ENCODE peak calls at places on chromosomes 11 and 22, in six cellular contexts. Y is Peyer's patch, M is right atrium auricular region, H is colonic mucosa, K is Panc1, B is upper lobe of left lung. J is an unnamed sample. For H3K27me3, the result is how much of the 10 kb centered on the place peaks cover.

GRCh38 chr11:299951-300735 is 817 bp upstream of the IFITM5 start:
- DNase-seq in Y (peak), M (no peak), H (no peak), K (no peak), B (peak), J (no peak)

GRCh38 chr11:88231894-88232482 is 56.7 kb upstream of the RAB38 start:
- DNase-seq in Y (no peak), M (no peak), H (no peak), K (peak), B (no peak), J (no peak)

GRCh38 chr22:38944653-38945052 is 12.8 kb upstream of the APOBEC3A start:
- DNase-seq in Y (no peak), M (no peak), H (no peak), K (no peak), B (no peak), J (no peak)

GRCh38 chr11:2582436-2582931 is 117.3 kb downstream of the KCNQ1OT1 start:
- DNase-seq in Y (peak), M (no peak), H (no peak), K (no peak), B (peak), J (no peak)

GRCh38 chr11:64150481-64151239 is 15.3 kb downstream of the MACROD1 start:
- DNase-seq in Y (no peak), M (no peak), H (no peak), K (no peak), B (peak), J (no peak)

GRCh38 chr22:36737776-36738175 is 34.2 kb upstream of the CACNG2 start:
- DNase-seq in Y (peak), M (peak), H (peak), K (no peak), B (peak), J (no peak)

GRCh38 chr22:49298834-49299750 is 528.6 kb downstream of the BRD1 start:
- DNase-seq in Y (peak), M (peak), H (no peak), K (no peak), B (no peak), J (no peak)

GRCh38 chr11:45921561-45922424 is 663 bp upstream of the LARGE2 start:
- DNase-seq in Y (peak), M (no peak), H (peak), K (no peak), B (peak), J (no peak)

GRCh38 chr22:22678970-22679369 is 34.6 kb downstream of the GGTLC2 start:
- DNase-seq in Y (no peak), M (no peak), H (no peak), K (no peak), B (no peak), J (no peak)

GRCh38 chr11:1305063-1305495 is 4.4 kb downstream of the TOLLIP start:
- DNase-seq in Y (peak), M (peak), H (no peak), K (no peak), B (no peak), J (no peak)

GRCh38 chr22:27674524-27674923 is 127.0 kb downstream of the MN1 start:
- DNase-seq in Y (no peak), M (no peak), H (no peak), K (no peak), B (no peak), J (no peak)

GRCh38 chr11:8998017-8998416 is 5.8 kb downstream of the NRIP3 start:
- DNase-seq in Y (no peak), M (no peak), H (no peak), K (no peak), B (no peak), J (no peak)

GRCh38 chr22:19213001-19213400 is 34.5 kb upstream of the SLC25A1 start:
- DNase-seq in Y (no peak), M (no peak), H (no peak), K (no peak), B (no peak), J (no peak)

GRCh38 chr22:28904211-28904808 is 20.9 kb downstream of the ZNRF3 start:
- DNase-seq in Y (no peak), M (no peak), H (no peak), K (no peak), B (no peak), J (no peak)

GRCh38 chr11:2703487-2704141 is 3.8 kb upstream of the KCNQ1OT1 start:
- DNase-seq in Y (peak), M (no peak), H (no peak), K (no peak), B (no peak), J (no peak)

GRCh38 chr11:118923721-118924587 is 1.8 kb downstream of the BCL9L start:
- DNase-seq in Y (peak), M (no peak), H (peak), K (no peak), B (no peak), J (no peak)
- H3K4me3 ChIP-seq in Y (peak), M (peak), H (peak), K (peak), B (peak), J (peak)

GRCh38 chr11:120258661-120259060 is 18.7 kb downstream of the POU2F3 start:
- DNase-seq in Y (no peak), M (no peak), H (no peak), K (no peak), B (no peak), J (no peak)
- H3K27me3 ChIP-seq in Y (under half), M (under half), H (under half), K (half or more), B (under half), J (under half)

GRCh38 chr11:7536102-7536501 is 22.3 kb downstream of the PPFIBP2 start:
- DNase-seq in Y (peak), M (no peak), H (peak), K (no peak), B (no peak), J (no peak)
- TF ChIP-seq CTCF in Y (peak), M (no peak), H (peak), K (peak), B (no peak), J (peak)

GRCh38 chr11:75858613-75859012 is 43.6 kb downstream of the UVRAG start:
- DNase-seq in Y (no peak), M (no peak), H (no peak), K (no peak), B (no peak), J (no peak)
- H3K4me3 ChIP-seq in Y (no peak), M (no peak), H (no peak), K (no peak), B (no peak), J (no peak)

DNA sequence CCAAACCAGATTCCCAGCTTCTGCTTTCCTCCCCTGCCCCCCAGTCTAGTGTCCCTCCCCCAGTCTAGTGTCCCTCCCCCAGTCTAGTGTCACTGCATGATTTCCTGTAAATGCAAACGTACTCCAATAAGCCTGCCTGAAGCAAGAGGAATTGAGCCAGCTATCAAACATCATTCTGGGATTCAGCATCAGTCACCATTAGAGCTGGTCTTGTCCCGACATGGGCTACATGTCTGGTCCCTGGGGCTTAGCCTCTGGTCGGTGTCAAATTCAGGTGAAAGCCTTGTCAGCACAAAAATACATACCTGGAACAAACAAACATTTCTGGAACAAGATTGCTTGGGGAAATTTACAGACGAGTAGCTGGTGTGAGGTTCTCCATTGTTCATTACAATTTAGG is 13.7 kb downstream of the MMP3 start:
- DNase-seq in Y (no peak), M (no peak), H (no peak), K (no peak), B (no peak), J (no peak)
- H3K27me3 ChIP-seq in Y (under half), M (under half), H (under half), K (under half), B (under half), J (under half)

GRCh38 chr11:66264893-66265292 is 3.5 kb upstream of the RAB1B start:
- DNase-seq in Y (no peak), M (no peak), H (no peak), K (no peak), B (no peak), J (no peak)
- TF ChIP-seq CTCF in Y (peak), M (no peak), H (no peak), K (peak), B (no peak), J (peak)